ENCODE peak calls at places on chromosomes 6 and 20, in eight cellular contexts. One of them, this sample, is unnamed.

GRCh38 chr6:131519670-131520436 is 53.2 kb upstream of the ARG1 start:
- DNase-seq in NCI-H2171: peak
- DNase-seq in A673: peak
- DNase-seq in sciatic nerve: no peak
- DNase-seq in Calu3: peak
- DNase-seq in Right ventricle myocardium superior: no peak
- DNase-seq in NCI-H1930: no peak
- DNase-seq in Caki2: peak
- DNase-seq in this sample: no peak

GRCh38 chr20:20466341-20466879 is 98.5 kb downstream of the INSM1 start:
- DNase-seq in NCI-H2171: no peak
- DNase-seq in A673: no peak
- DNase-seq in sciatic nerve: no peak
- DNase-seq in Calu3: no peak
- DNase-seq in Right ventricle myocardium superior: no peak
- DNase-seq in NCI-H1930: peak
- DNase-seq in Caki2: no peak
- DNase-seq in this sample: no peak

GRCh38 chr6:138386897-138387296 is 9.2 kb downstream of the SMIM28 start:
- DNase-seq in NCI-H2171: no peak
- DNase-seq in A673: no peak
- DNase-seq in sciatic nerve: no peak
- DNase-seq in Calu3: no peak
- DNase-seq in Right ventricle myocardium superior: no peak
- DNase-seq in NCI-H1930: no peak
- DNase-seq in Caki2: no peak
- DNase-seq in this sample: no peak

GRCh38 chr6:152257581-152257980 is 379.6 kb downstream of the SYNE1 start:
- DNase-seq in NCI-H2171: no peak
- DNase-seq in A673: no peak
- DNase-seq in sciatic nerve: no peak
- DNase-seq in Calu3: no peak
- DNase-seq in Right ventricle myocardium superior: no peak
- DNase-seq in NCI-H1930: no peak
- DNase-seq in Caki2: no peak
- DNase-seq in this sample: no peak

GRCh38 chr20:4282550-4282949 is 267.2 kb upstream of the RNF24 start:
- DNase-seq in NCI-H2171: no peak
- DNase-seq in A673: no peak
- DNase-seq in sciatic nerve: no peak
- DNase-seq in Calu3: no peak
- DNase-seq in Right ventricle myocardium superior: no peak
- DNase-seq in NCI-H1930: no peak
- DNase-seq in Caki2: no peak
- DNase-seq in this sample: no peak

GRCh38 chr6:97594834-97595233 is 311.8 kb upstream of the MMS22L start:
- DNase-seq in NCI-H2171: no peak
- DNase-seq in A673: no peak
- DNase-seq in sciatic nerve: no peak
- DNase-seq in Calu3: no peak
- DNase-seq in Right ventricle myocardium superior: no peak
- DNase-seq in NCI-H1930: no peak
- DNase-seq in Caki2: peak
- DNase-seq in this sample: no peak

GRCh38 chr6:136184738-136185137 is 65.4 kb downstream of the MTFR2 start:
- DNase-seq in NCI-H2171: no peak
- DNase-seq in A673: no peak
- DNase-seq in sciatic nerve: no peak
- DNase-seq in Calu3: no peak
- DNase-seq in Right ventricle myocardium superior: no peak
- DNase-seq in NCI-H1930: no peak
- DNase-seq in Caki2: no peak
- DNase-seq in this sample: no peak

GRCh38 chr6:72761767-72762166 is 139.9 kb downstream of the KCNQ5 start:
- DNase-seq in NCI-H2171: no peak
- DNase-seq in A673: no peak
- DNase-seq in sciatic nerve: no peak
- DNase-seq in Calu3: no peak
- DNase-seq in Right ventricle myocardium superior: no peak
- DNase-seq in NCI-H1930: no peak
- DNase-seq in Caki2: no peak
- DNase-seq in this sample: no peak

GRCh38 chr20:63744574-63745423 is 5.2 kb downstream of the SLC2A4RG start:
- DNase-seq in NCI-H2171: no peak
- DNase-seq in A673: no peak
- DNase-seq in sciatic nerve: no peak
- DNase-seq in Calu3: no peak
- DNase-seq in Right ventricle myocardium superior: no peak
- DNase-seq in NCI-H1930: no peak
- DNase-seq in Caki2: no peak
- DNase-seq in this sample: peak

GRCh38 chr6:150720774-150721233 is 121.1 kb downstream of the PLEKHG1 start:
- DNase-seq in NCI-H2171: no peak
- DNase-seq in A673: peak
- DNase-seq in sciatic nerve: no peak
- DNase-seq in Calu3: peak
- DNase-seq in Right ventricle myocardium superior: no peak
- DNase-seq in NCI-H1930: no peak
- DNase-seq in Caki2: peak
- DNase-seq in this sample: no peak

GRCh38 chr20:41166201-41167117 is 29.1 kb downstream of the PLCG1 start:
- DNase-seq in NCI-H2171: no peak
- DNase-seq in A673: no peak
- DNase-seq in sciatic nerve: peak
- DNase-seq in Calu3: no peak
- DNase-seq in Right ventricle myocardium superior: no peak
- DNase-seq in NCI-H1930: no peak
- DNase-seq in Caki2: no peak
- DNase-seq in this sample: peak

This sample was measured in kidney.